ENCODE peak calls at places on chromosomes 16 and 17, in eight cellular contexts. A is lower lobe of right lung; W is mucosa of descending colon; K is sigmoid colon; C is HFFc6; X is progenitor cell of endocrine pancreas; Z is left lung; J is CD4-positive, alpha-beta T cell. B is an unnamed sample.

GRCh38 chr17:82252511-82253178 is 20.9 kb downstream of the CSNK1D start:
- DNase-seq in A (peak; percentile 40), W (peak; percentile 44), K (no peak), C (no peak), X (no peak), Z (peak; percentile 78), J (no peak), B (peak; percentile 81)

GRCh38 chr17:17580662-17581470 is 10.6 kb downstream of the PEMT start:
- DNase-seq in A (no peak), W (no peak), K (no peak), C (no peak), X (no peak), Z (no peak), J (no peak), B (no peak)

GRCh38 chr17:4480929-4481898 is 17.5 kb upstream of the SPNS2 start:
- DNase-seq in A (peak; percentile 57), W (peak; percentile 80), K (no peak), C (no peak), X (no peak), Z (no peak), J (peak; percentile 46), B (no peak)

GRCh38 chr16:23357761-23358290 is 55.7 kb downstream of the SCNN1B start:
- DNase-seq in A (peak; percentile 20), W (no peak), K (peak; percentile 35), C (no peak), X (no peak), Z (no peak), J (no peak), B (peak; percentile 53)

GRCh38 chr16:35744084-35744483 is 2284.7 kb downstream of the TP53TG3F start:
- DNase-seq in A (no peak), W (no peak), K (no peak), C (no peak), X (no peak), Z (no peak), J (no peak), B (no peak)

GRCh38 chr17:76149214-76149613 is 8.2 kb upstream of the FOXJ1 start:
- DNase-seq in A (no peak), W (no peak), K (no peak), C (no peak), X (no peak), Z (no peak), J (no peak), B (no peak)

GRCh38 chr16:31872201-31872600 is 1.4 kb upstream of the ZNF267 start:
- DNase-seq in A (no peak), W (no peak), K (no peak), C (no peak), X (no peak), Z (no peak), J (no peak), B (no peak)

GRCh38 chr16:54462151-54462651 is 175.6 kb upstream of the IRX3 start:
- DNase-seq in A (no peak), W (no peak), K (no peak), C (peak; percentile 60), X (no peak), Z (no peak), J (no peak), B (no peak)

GRCh38 chr17:74959826-74960738 is 12.5 kb downstream of the HID1 start:
- DNase-seq in A (no peak), W (no peak), K (no peak), C (peak; percentile 40), X (no peak), Z (peak; percentile 72), J (no peak), B (no peak)

GRCh38 chr16:76729525-76729924 is 452.3 kb downstream of the CNTNAP4 start:
- DNase-seq in A (no peak), W (no peak), K (no peak), C (no peak), X (no peak), Z (no peak), J (no peak), B (no peak)

GRCh38 chr17:71337903-71338302 is 782.9 kb upstream of the SOX9 start:
- DNase-seq in A (no peak), W (no peak), K (no peak), C (no peak), X (no peak), Z (no peak), J (no peak), B (no peak)

GRCh38 chr17:30299000-30299399 is 7.3 kb upstream of the BLMH start:
- DNase-seq in A (no peak), W (no peak), K (no peak), C (no peak), X (no peak), Z (no peak), J (no peak), B (no peak)

GRCh38 chr17:80561541-80562114 is 17.0 kb downstream of the RPTOR start:
- DNase-seq in A (no peak), W (no peak), K (peak; percentile 40), C (no peak), X (no peak), Z (no peak), J (no peak), B (no peak)

GRCh38 chr17:29977836-29978235 is 36.4 kb downstream of the EFCAB5 start:
- DNase-seq in A (no peak), W (no peak), K (no peak), C (peak; percentile 61), X (no peak), Z (no peak), J (no peak), B (no peak)

GRCh38 chr17:15741624-15742023 is 9.5 kb downstream of the TBC1D26 start:
- DNase-seq in A (no peak), W (no peak), K (no peak), C (no peak), X (no peak), Z (no peak), J (no peak), B (no peak)

GRCh38 chr17:57459286-57459915 is 203.1 kb downstream of the MSI2 start:
- DNase-seq in A (no peak), W (no peak), K (no peak), C (peak; percentile 74), X (no peak), Z (no peak), J (no peak), B (no peak)
- TF ChIP-seq CTCF in A (no peak), W (no peak), K (no peak), C (peak; percentile 38), X (no peak), Z (no peak), J (no peak), B (no peak)

DNA sequence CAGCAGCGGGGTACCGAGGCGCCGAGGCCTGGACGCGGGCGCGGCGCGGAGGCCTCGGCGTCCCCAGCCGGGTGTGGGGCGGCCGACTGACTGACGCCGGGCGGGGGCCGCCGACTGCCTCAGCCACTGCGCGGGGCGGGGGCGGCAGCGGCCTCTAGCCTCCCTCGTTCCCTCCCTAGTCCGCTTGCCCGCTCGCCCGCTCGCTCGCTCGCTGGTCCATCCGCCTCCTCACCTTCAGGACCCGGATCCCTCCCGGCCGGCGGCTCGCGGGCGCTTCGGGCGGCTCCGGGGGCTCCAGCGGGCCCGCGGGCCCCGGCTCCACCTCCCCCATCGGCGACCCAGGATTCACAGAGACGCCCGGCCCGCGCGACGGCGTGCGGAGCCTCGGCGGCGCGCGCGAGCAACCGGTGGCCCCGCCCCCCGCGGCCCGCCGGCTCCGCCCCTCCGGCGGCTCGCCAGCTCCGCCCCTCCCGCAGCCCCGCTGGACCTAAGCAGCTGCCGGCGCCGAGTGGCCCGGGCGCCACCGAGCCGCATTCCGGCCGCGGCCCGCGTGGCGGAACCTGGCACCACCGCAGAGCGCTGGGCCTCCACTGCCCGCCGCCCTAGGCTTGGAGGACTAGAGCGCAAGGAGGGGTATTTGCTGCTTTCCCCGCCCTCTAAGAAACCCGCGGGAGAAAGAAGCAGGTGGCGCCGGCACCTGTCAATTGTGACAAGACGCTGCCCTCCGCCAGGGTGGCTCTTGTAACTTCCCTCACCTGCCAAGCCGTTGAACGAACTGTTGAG is 773 bp downstream of the PHLPP2 start:
- DNase-seq in A (peak; percentile 80), W (peak; percentile 86), K (peak; percentile 87), C (peak; percentile 30), X (peak; percentile 73), Z (peak; percentile 95), J (peak; percentile 71), B (no peak)
- TF ChIP-seq CTCF in A (no peak), W (no peak), K (no peak), C (no peak), X (peak; percentile 31), Z (no peak), J (no peak), B (no peak)

DNA sequence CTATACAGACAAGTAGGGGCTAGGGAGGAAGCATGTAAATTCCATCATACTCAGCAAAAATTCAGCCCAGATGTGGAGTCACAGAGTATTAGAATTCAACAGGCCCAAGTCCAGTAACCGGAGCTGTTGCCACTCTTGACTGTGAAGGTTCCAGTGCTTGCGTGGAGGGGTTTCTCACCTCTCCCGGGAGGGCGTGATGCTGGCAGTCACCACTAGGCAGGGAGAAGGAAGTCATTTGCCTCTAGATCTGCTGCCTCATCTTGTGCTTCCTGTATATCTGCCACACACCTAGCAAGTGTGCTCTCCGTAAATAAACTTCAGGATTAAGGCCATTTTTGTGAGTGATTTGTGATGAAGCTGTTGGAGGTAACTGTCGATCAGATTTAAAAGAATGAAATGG is 1.0 kb upstream of the CKLF start:
- DNase-seq in A (peak; percentile 60), W (no peak), K (no peak), C (no peak), X (no peak), Z (no peak), J (peak; percentile 50), B (no peak)
- TF ChIP-seq CTCF in A (peak; percentile 24), W (no peak), K (peak; percentile 13), C (peak; percentile 63), X (peak; percentile 40), Z (peak; percentile 57), J (peak; percentile 38), B (peak; percentile 40)

GRCh38 chr17:59786536-59787319 is 79.3 kb downstream of the VMP1 start:
- DNase-seq in A (no peak), W (no peak), K (peak; percentile 77), C (peak; percentile 99), X (no peak), Z (no peak), J (peak; percentile 74), B (no peak)
- TF ChIP-seq CTCF in A (no peak), W (no peak), K (no peak), C (no peak), X (no peak), Z (no peak), J (no peak), B (no peak)

B was measured in chondrocyte.